ENCODE peak calls at places on chromosomes 6 and 20, in four cellular contexts. P is PC-9, X is heart left ventricle, H is transverse colon. F is an unnamed sample.

GRCh38 chr20:32564921-32565734 is 20.0 kb downstream of the NOL4L start:
- DNase-seq in P (no peak), X (peak), H (peak), F (no peak)

GRCh38 chr6:47698342-47698787 is at the start of gene ADGRF4:
- DNase-seq in P (peak), X (no peak), H (peak), F (no peak)

GRCh38 chr6:169070506-169071176 is 183.0 kb downstream of the THBS2 start:
- DNase-seq in P (peak), X (peak), H (peak), F (no peak)

GRCh38 chr20:44038681-44039123 is 124.0 kb downstream of the TOX2 start:
- DNase-seq in P (no peak), X (no peak), H (no peak), F (no peak)

GRCh38 chr20:5510446-5510845 is 193.7 kb upstream of the PROKR2 start:
- DNase-seq in P (no peak), X (no peak), H (no peak), F (no peak)

GRCh38 chr20:13297105-13297899 is 76.2 kb downstream of the ISM1 start:
- DNase-seq in P (no peak), X (no peak), H (no peak), F (no peak)

GRCh38 chr20:44780226-44780625 is 30.1 kb downstream of the RIMS4 start:
- DNase-seq in P (peak), X (no peak), H (peak), F (no peak)

GRCh38 chr6:11380969-11381744 is 148.7 kb upstream of the NEDD9 start:
- DNase-seq in P (no peak), X (no peak), H (no peak), F (no peak)

GRCh38 chr20:24498641-24499040 is 29.2 kb downstream of the SYNDIG1 start:
- DNase-seq in P (no peak), X (no peak), H (no peak), F (no peak)

GRCh38 chr20:5400164-5400762 is 83.5 kb upstream of the PROKR2 start:
- DNase-seq in P (no peak), X (no peak), H (no peak), F (no peak)

GRCh38 chr20:40724566-40724965 is 35.5 kb upstream of the MAFB start:
- DNase-seq in P (no peak), X (no peak), H (no peak), F (no peak)

GRCh38 chr20:10381477-10381876 is 52.5 kb downstream of the MKKS start:
- DNase-seq in P (no peak), X (no peak), H (no peak), F (no peak)

GRCh38 chr6:87979737-87980136 is 67.9 kb upstream of the SPACA1 start:
- DNase-seq in P (no peak), X (no peak), H (no peak), F (no peak)

GRCh38 chr6:166954118-166954713 is 2.1 kb downstream of the RNASET2 start:
- DNase-seq in P (no peak), X (no peak), H (peak), F (no peak)

GRCh38 chr20:52747736-52748135 is 224.4 kb upstream of the TSHZ2 start:
- DNase-seq in P (no peak), X (no peak), H (no peak), F (no peak)

GRCh38 chr6:57276946-57277345 is 40.5 kb upstream of the PRIM2 start:
- DNase-seq in P (no peak), X (no peak), H (no peak), F (no peak)

GRCh38 chr6:1836690-1837089 is 227.0 kb downstream of the FOXC1 start:
- DNase-seq in P (no peak), X (no peak), H (no peak), F (no peak)

GRCh38 chr6:160139420-160139851 is 17.8 kb downstream of the SLC22A1 start:
- DNase-seq in P (peak), X (no peak), H (no peak), F (no peak)

GRCh38 chr6:33299237-33299944 is 649 bp upstream of the RGL2 start:
- DNase-seq in P (peak), X (peak), H (peak), F (peak)

GRCh38 chr6:106666290-106667021 is 37.1 kb downstream of the QRSL1 start:
- DNase-seq in P (no peak), X (no peak), H (peak), F (peak)

GRCh38 chr6:136334853-136335252 is 45.2 kb upstream of the BCLAF1 start:
- DNase-seq in P (no peak), X (no peak), H (no peak), F (no peak)

GRCh38 chr6:89471287-89471867 is 38.4 kb downstream of the ANKRD6 start:
- DNase-seq in P (no peak), X (no peak), H (no peak), F (no peak)

GRCh38 chr6:154522576-154522975 is 12.1 kb upstream of the CNKSR3 start:
- DNase-seq in P (no peak), X (no peak), H (no peak), F (no peak)

GRCh38 chr20:48139262-48140041 is 354.2 kb upstream of the SULF2 start:
- DNase-seq in P (peak), X (no peak), H (no peak), F (no peak)

F was measured in GM06990.